ENCODE peak calls at places on chromosomes 7 and 10, in seven cellular contexts. P is HepG2, Q is mucosa of descending colon, Z is stomach, A is right lobe of liver, M is lower lobe of right lung, G is colonic mucosa. J is an unnamed sample. For H3K36me3, the result is how much of the 10 kb centered on the place peaks cover.

GRCh38 chr10:110220383-110220782 is 13.0 kb downstream of the MXI1 start:
- DNase-seq in Z (peak), P (no peak), G (no peak), A (no peak), M (no peak), Q (no peak), J (no peak)

GRCh38 chr10:15824498-15824897 is 35.8 kb downstream of the MINDY3 start:
- DNase-seq in M (no peak), A (no peak), Q (no peak), P (no peak), Z (no peak), G (no peak), J (no peak)

GRCh38 chr10:30348378-30348776 is 701 bp downstream of the MTPAP start:
- DNase-seq in P (no peak), Q (no peak), M (no peak), G (no peak), A (no peak), Z (no peak), J (no peak)

GRCh38 chr7:44431091-44431608 is 59.3 kb downstream of the NUDCD3 start:
- DNase-seq in G (no peak), Q (no peak), M (no peak), Z (no peak), P (peak), A (no peak), J (no peak)

GRCh38 chr10:44198780-44199097 is 186.2 kb downstream of the CXCL12 start:
- DNase-seq in G (no peak), M (no peak), P (no peak), Z (no peak), Q (no peak), A (no peak), J (no peak)

GRCh38 chr10:15585303-15585715 is 134.4 kb downstream of the ITGA8 start:
- DNase-seq in A (peak), Z (peak), G (peak), P (peak), Q (peak), M (peak), J (peak)

GRCh38 chr7:157837561-157837960 is 500.8 kb downstream of the DNAJB6 start:
- DNase-seq in P (no peak), A (no peak), M (no peak), Z (no peak), Q (no peak), G (no peak), J (no peak)

GRCh38 chr10:96714031-96714590 is 6.2 kb downstream of the PIK3AP1 start:
- DNase-seq in A (no peak), Q (no peak), M (no peak), G (no peak), P (no peak), Z (no peak), J (no peak)

GRCh38 chr10:126749030-126749655 is 78.7 kb upstream of the C10orf90 start:
- DNase-seq in A (peak), M (peak), P (peak), G (peak), Z (peak), Q (no peak), J (peak)

GRCh38 chr7:19508124-19508523 is 200.7 kb downstream of the POLR1F start:
- DNase-seq in Q (no peak), M (no peak), A (no peak), G (no peak), Z (no peak), P (no peak), J (peak)

GRCh38 chr10:3623746-3624145 is 161.3 kb downstream of the KLF6 start:
- DNase-seq in A (no peak), M (no peak), Q (no peak), P (peak), G (no peak), Z (no peak), J (peak)

GRCh38 chr7:106041140-106041717 is 70.9 kb downstream of the SYPL1 start:
- DNase-seq in P (peak), G (no peak), A (no peak), Q (no peak), M (no peak), Z (peak), J (peak)

GRCh38 chr10:80900661-80901060 is 363.0 kb downstream of the SH2D4B start:
- DNase-seq in A (peak), Q (no peak), G (no peak), M (no peak), P (peak), Z (no peak), J (no peak)

GRCh38 chr10:124524991-124525653 is 63.5 kb downstream of the LHPP start:
- DNase-seq in P (no peak), Z (peak), A (peak), G (no peak), Q (peak), M (peak), J (no peak)

GRCh38 chr7:79515358-79515757 is 61.9 kb upstream of the MAGI2 start:
- DNase-seq in Z (no peak), M (no peak), A (no peak), G (no peak), Q (no peak), P (no peak), J (no peak)

GRCh38 chr10:69628876-69629275 is 1.2 kb upstream of the FAM241B start:
- DNase-seq in Z (peak), P (no peak), A (no peak), M (no peak), Q (no peak), G (no peak), J (no peak)

GRCh38 chr10:9010093-9010492 is 955.6 kb downstream of the GATA3 start:
- DNase-seq in Q (no peak), M (no peak), G (no peak), A (no peak), Z (no peak), P (no peak), J (no peak)

GRCh38 chr7:54615545-54615944 is 73.4 kb downstream of the VSTM2A start:
- DNase-seq in A (no peak), M (no peak), G (no peak), Q (no peak), Z (no peak), P (no peak), J (no peak)

GRCh38 chr7:2248984-2249694 is 7.1 kb downstream of the NUDT1 start:
- DNase-seq in A (no peak), P (no peak), Z (no peak), G (peak), Q (no peak), M (peak), J (peak)

GRCh38 chr10:60031664-60032063 is 125.3 kb upstream of the CCDC6 start:
- DNase-seq in Z (no peak), M (no peak), P (no peak), Q (no peak), A (no peak), G (no peak), J (no peak)

GRCh38 chr10:19245889-19246841 is 197.6 kb downstream of the MALRD1 start:
- DNase-seq in G (no peak), Z (no peak), Q (no peak), P (no peak), A (no peak), M (no peak), J (no peak)

GRCh38 chr10:68856352-68856751 is 29.0 kb downstream of the STOX1 start:
- DNase-seq in G (no peak), M (no peak), P (no peak), A (no peak), Z (no peak), Q (no peak), J (no peak)

GRCh38 chr10:33122014-33122788 is 164.2 kb upstream of the ITGB1 start:
- DNase-seq in M (no peak), P (no peak), Q (no peak), A (no peak), Z (peak), G (no peak), J (peak)

GRCh38 chr7:151078233-151079040 is 2.2 kb downstream of the FASTK start:
- DNase-seq in P (no peak), A (no peak), M (no peak), G (no peak), Z (no peak), Q (no peak), J (no peak)

GRCh38 chr7:1569016-1569415 is 816 bp downstream of the PSMG3 start:
- DNase-seq in G (peak), A (no peak), Q (peak), M (no peak), Z (no peak), P (no peak), J (peak)

DNA sequence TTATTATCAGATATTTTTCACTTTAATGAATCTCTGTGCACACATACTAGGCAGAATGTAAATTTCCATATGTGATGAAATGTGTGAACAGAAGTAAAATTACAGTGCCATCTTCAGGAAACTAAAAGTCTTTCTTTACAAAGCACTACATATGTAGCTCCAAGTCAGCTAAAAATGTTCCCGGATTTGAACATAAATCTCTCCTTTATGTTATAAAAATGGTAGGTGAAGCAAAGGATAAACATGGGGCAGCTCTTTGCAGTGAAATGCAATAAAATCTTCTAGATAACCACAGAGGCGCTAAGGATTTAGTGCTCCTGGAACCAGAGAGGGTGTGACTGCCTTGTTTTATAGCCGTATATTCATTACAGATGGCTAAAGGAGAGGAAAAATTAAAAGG is 104.9 kb upstream of the C7orf33 start:
- DNase-seq in M (no peak), Q (no peak), P (no peak), G (peak), A (no peak), Z (no peak), J (no peak)
- TF ChIP-seq CTCF in M (no peak), Q (no peak), P (peak), G (no peak), A (peak), Z (no peak), J (no peak)

DNA sequence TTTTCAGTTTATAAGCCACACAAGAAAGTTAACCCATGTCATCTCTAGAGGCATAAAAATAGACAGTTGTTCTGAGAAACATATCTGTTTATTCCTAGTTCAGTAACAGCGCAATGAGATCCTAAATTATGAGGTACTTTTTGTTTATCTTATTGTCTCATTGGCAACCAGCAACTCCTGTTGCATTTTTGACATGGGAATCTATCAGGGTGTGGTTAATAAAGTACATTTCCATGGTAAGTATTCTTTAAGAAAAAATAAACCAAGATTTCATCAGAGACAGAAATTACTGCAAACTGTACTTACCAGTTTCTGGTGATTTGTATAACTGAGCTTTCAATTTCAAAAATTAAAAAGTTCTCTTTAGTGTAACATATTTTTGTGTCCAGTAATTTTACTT is 9.0 kb downstream of the FAS start:
- DNase-seq in Q (no peak), M (no peak), A (no peak), G (no peak), Z (no peak), P (no peak), J (no peak)
- H3K4me3 ChIP-seq in Q (no peak), M (no peak), A (no peak), G (no peak), Z (peak), P (no peak), J (no peak)

GRCh38 chr10:117324367-117324766 is 50.9 kb downstream of the PDZD8 start:
- DNase-seq in M (no peak), Q (no peak), A (no peak), Z (no peak), G (no peak), P (no peak), J (no peak)
- H3K36me3 ChIP-seq in M (under half), Q (under half), A (under half), Z (under half), G (under half), P (under half), J (under half)

GRCh38 chr10:79502561-79503309 is 9.6 kb upstream of the EIF5AL1 start:
- DNase-seq in Z (no peak), M (no peak), Q (no peak), A (no peak), G (no peak), P (peak), J (no peak)
- TF ChIP-seq CTCF in Z (no peak), M (peak), Q (no peak), A (peak), G (peak), P (peak), J (peak)

GRCh38 chr7:131238260-131238940 is 89.3 kb upstream of the MKLN1 start:
- DNase-seq in M (no peak), Z (no peak), Q (no peak), G (no peak), A (no peak), P (peak), J (peak)

GRCh38 chr7:131236318-131236672 is 91.4 kb upstream of the MKLN1 start:
- DNase-seq in P (no peak), A (no peak), Q (no peak), G (no peak), M (no peak), Z (no peak), J (no peak)

GRCh38 chr7:131233193-131233592 is 94.5 kb upstream of the MKLN1 start:
- DNase-seq in A (no peak), Z (no peak), Q (no peak), G (no peak), P (no peak), M (no peak), J (no peak)

GRCh38 chr7:131234719-131235488 is 92.8 kb upstream of the MKLN1 start:
- DNase-seq in P (no peak), Q (no peak), Z (no peak), G (no peak), A (no peak), M (no peak), J (peak)

GRCh38 chr7:131235489-131236317 is 92.0 kb upstream of the MKLN1 start:
- DNase-seq in Z (peak), M (no peak), G (no peak), P (peak), Q (no peak), A (no peak), J (peak)
- H3K4me3 ChIP-seq in Z (no peak), M (no peak), G (no peak), P (no peak), Q (no peak), A (no peak), J (no peak)

DNA sequence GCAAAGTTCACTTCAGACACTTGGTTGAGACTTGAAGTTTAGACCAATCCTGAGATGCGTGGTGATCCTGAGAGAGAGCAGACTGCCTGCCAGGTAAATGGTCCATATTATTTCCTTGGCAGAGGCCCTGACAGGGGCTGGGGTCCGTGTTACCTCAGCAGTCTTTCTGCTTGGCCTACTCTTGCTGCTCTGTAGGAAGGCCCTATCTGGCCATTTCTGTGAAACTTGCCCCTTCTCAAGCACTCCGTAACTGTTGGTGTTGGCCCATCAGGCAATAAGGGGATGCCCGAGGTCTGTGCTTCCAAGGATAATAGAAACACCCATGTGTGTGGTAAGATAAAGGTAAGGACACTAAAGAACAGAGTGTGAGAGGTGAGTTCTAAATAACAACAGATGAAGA is 20.0 kb downstream of the LOXL4 start:
- DNase-seq in Z (no peak), A (no peak), P (no peak), G (no peak), Q (no peak), M (no peak), J (no peak)
- H3K36me3 ChIP-seq in Z (under half), A (under half), P (under half), G (under half), Q (under half), M (half or more), J (under half)

DNA sequence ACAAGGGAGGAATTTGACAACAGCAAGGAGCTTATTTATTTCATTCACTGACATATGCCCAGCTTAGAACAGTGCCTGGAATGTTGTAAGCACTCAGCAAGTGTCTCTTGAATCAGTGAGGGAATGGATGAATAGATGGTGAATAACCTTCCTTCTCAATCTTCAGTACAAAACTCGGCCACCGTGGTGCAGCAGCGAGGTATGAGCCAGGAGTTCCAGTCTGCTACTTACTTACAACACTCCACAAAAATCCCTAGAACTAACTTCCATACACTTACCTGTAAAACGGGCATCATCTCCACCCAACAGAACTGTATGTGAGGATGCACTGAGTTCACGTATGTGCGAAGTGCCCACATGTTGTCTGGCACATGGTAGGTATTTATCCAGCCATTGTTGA is 237.4 kb downstream of the WDR11 start:
- DNase-seq in M (no peak), Q (no peak), A (no peak), Z (no peak), P (no peak), G (no peak), J (no peak)
- TF ChIP-seq CTCF in M (no peak), Q (no peak), A (no peak), Z (no peak), P (no peak), G (no peak), J (no peak)

DNA sequence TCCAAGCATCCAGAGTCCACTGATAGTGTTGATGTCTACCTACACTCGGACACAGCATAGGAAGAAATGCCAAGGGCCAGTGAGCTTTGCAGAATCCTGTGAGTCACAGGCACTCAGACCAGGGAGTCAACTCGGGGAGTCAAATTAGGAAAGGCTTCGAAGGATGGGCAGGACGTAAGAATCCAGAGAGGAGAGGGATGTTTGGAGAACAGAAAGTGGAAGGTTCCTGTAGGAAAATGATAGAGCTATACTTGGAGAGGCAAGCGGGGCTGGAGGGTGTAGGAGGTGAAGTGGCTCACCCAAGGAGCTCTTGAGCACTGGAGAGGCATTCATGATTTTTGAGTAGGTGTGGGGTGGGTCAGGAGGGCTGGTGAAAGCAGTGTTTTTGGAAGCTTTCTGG is 3.0 kb downstream of the ZYX start:
- DNase-seq in A (no peak), M (no peak), Z (no peak), P (no peak), Q (no peak), G (no peak), J (peak)
- H3K4me3 ChIP-seq in A (peak), M (peak), Z (peak), P (no peak), Q (no peak), G (peak), J (peak)

DNA sequence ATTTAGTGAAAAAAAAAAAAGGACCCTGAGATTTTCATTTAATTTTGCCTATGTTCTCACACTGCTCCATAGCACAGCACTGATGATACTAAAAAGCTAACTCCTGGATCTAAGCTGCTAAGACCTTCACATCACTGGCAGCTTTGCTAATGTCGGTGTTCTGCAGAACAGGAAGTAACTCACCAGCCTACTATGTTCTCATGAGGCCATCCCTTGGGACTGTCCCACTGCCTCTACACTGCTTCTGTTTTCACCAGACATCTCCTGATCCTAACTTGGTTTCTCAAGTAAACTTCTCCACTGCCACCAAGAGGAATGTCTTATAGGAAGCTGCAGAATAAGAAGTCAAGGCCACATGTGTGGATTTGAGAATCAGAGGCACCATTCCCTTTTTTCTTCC is 15.1 kb downstream of the HTR7 start:
- DNase-seq in Z (no peak), M (no peak), A (no peak), P (no peak), Q (no peak), G (no peak), J (peak)
- H3K36me3 ChIP-seq in Z (under half), M (under half), A (under half), P (under half), Q (under half), G (under half), J (under half)

DNA sequence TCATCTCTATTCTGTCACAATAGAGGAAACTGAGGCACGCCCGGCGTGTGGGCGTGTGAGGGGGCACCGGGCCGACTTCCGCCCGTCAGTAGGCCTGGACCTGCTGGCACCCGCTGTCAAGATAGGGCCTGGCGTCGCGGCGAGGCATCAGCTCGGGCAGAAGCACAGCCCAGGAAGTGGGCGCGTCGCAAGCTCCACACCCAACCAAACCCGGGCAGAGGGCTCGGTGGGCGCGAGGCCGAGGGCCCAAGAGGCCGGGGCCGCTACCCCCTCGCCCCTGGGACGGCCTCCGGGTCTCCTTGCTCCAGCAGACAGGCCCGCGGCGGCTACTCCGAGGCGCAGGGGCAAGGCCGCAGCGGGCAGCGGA is 91.2 kb downstream of the SPAG6 start:
- DNase-seq in Q (peak), M (no peak), A (peak), P (no peak), G (no peak), Z (no peak), J (no peak)
- TF ChIP-seq CTCF in Q (no peak), M (no peak), A (no peak), P (no peak), G (no peak), Z (no peak), J (no peak)

J was measured in brain microvascular endothelial cell.